ENCODE peak calls at places on chromosome 2, in six cellular contexts. U is fibroblast of mammary gland; A is NCI-H510A treated with DMSO at 0.1 percent for 48 hours; V is mammary epithelial cell; K is CD8-positive, alpha-beta memory T cell; F is activated naive CD4-positive, alpha-beta T cell. Y is an unnamed sample.

GRCh38 chr2:137547842-137548241 is 416.4 kb upstream of the HNMT start:
- DNase-seq in U (no peak), A (no peak), V (no peak), K (no peak), F (no peak), Y (no peak)

GRCh38 chr2:177306550-177306949 is 42.0 kb upstream of the NFE2L2 start:
- DNase-seq in U (peak; percentile 62), A (no peak), V (no peak), K (no peak), F (no peak), Y (no peak)

GRCh38 chr2:134431837-134432437 is 178.1 kb downstream of the MGAT5 start:
- DNase-seq in U (no peak), A (no peak), V (peak; percentile 38), K (no peak), F (no peak), Y (no peak)

GRCh38 chr2:19861771-19862170 is 40.0 kb downstream of the TTC32 start:
- DNase-seq in U (peak; percentile 62), A (no peak), V (peak; percentile 32), K (no peak), F (no peak), Y (no peak)

GRCh38 chr2:1748741-1749488 is 4.6 kb upstream of the PXDN start:
- DNase-seq in U (peak; percentile 46), A (no peak), V (no peak), K (no peak), F (no peak), Y (no peak)

GRCh38 chr2:238775591-238775990 is 72.3 kb upstream of the TWIST2 start:
- DNase-seq in U (no peak), A (no peak), V (no peak), K (no peak), F (no peak), Y (no peak)

GRCh38 chr2:80326214-80326613 is 21.7 kb upstream of the LRRTM1 start:
- DNase-seq in U (peak; percentile 47), A (peak; percentile 24), V (no peak), K (no peak), F (no peak), Y (no peak)

GRCh38 chr2:219251656-219252055 is 1.4 kb upstream of the TUBA4B start:
- DNase-seq in U (no peak), A (no peak), V (no peak), K (no peak), F (no peak), Y (no peak)

GRCh38 chr2:70957838-70958237 is 20.6 kb upstream of the ANKRD53 start:
- DNase-seq in U (no peak), A (no peak), V (no peak), K (no peak), F (no peak), Y (no peak)

GRCh38 chr2:122267947-122268346 is 512.5 kb downstream of the TSN start:
- DNase-seq in U (no peak), A (no peak), V (no peak), K (no peak), F (no peak), Y (no peak)

GRCh38 chr2:152508446-152508845 is 173.5 kb downstream of the FMNL2 start:
- DNase-seq in U (peak; percentile 57), A (no peak), V (peak; percentile 39), K (no peak), F (no peak), Y (no peak)

GRCh38 chr2:70115646-70116442 is 28.6 kb downstream of the PCBP1 start:
- DNase-seq in U (no peak), A (peak; percentile 45), V (no peak), K (no peak), F (no peak), Y (no peak)

GRCh38 chr2:170887496-170888265 is 41.4 kb upstream of the GORASP2 start:
- DNase-seq in U (no peak), A (no peak), V (no peak), K (no peak), F (no peak), Y (no peak)

GRCh38 chr2:25398534-25398933 is 56.8 kb upstream of the DNMT3A start:
- DNase-seq in U (no peak), A (no peak), V (no peak), K (no peak), F (no peak), Y (no peak)

GRCh38 chr2:85986121-85986520 is 97.3 kb upstream of the ST3GAL5 start:
- DNase-seq in U (no peak), A (no peak), V (no peak), K (no peak), F (no peak), Y (no peak)

GRCh38 chr2:133667085-133667484 is 98.8 kb upstream of the NCKAP5 start:
- DNase-seq in U (peak; percentile 50), A (no peak), V (peak; percentile 82), K (no peak), F (no peak), Y (no peak)

GRCh38 chr2:46460991-46461715 is 18.2 kb upstream of the TMEM247 start:
- DNase-seq in U (peak; percentile 67), A (peak; percentile 29), V (peak; percentile 32), K (peak; percentile 68), F (peak; percentile 69), Y (peak; percentile 75)

GRCh38 chr2:237540823-237541222 is 25.6 kb upstream of the PRLH start:
- DNase-seq in U (peak; percentile 81), A (peak; percentile 34), V (peak; percentile 20), K (no peak), F (no peak), Y (no peak)

GRCh38 chr2:104766683-104767082 is 87.2 kb upstream of the POU3F3 start:
- DNase-seq in U (no peak), A (no peak), V (no peak), K (no peak), F (no peak), Y (no peak)

GRCh38 chr2:205352120-205352519 is 330.2 kb upstream of the NRP2 start:
- DNase-seq in U (no peak), A (no peak), V (no peak), K (no peak), F (no peak), Y (no peak)

GRCh38 chr2:171723724-171724683 is 36.7 kb downstream of the DYNC1I2 start:
- DNase-seq in U (peak; percentile 34), A (peak; percentile 82), V (no peak), K (no peak), F (no peak), Y (no peak)

GRCh38 chr2:122183890-122184289 is 428.4 kb downstream of the TSN start:
- DNase-seq in U (no peak), A (no peak), V (no peak), K (no peak), F (no peak), Y (no peak)

GRCh38 chr2:204529795-204530463 is 15.3 kb upstream of the PARD3B start:
- DNase-seq in U (no peak), A (no peak), V (peak; percentile 35), K (no peak), F (no peak), Y (no peak)

GRCh38 chr2:205755923-205756322 is 73.6 kb downstream of the NRP2 start:
- DNase-seq in U (no peak), A (no peak), V (no peak), K (no peak), F (no peak), Y (no peak)

GRCh38 chr2:112884869-112885502 is 26.0 kb upstream of the IL37 start:
- DNase-seq in U (peak; percentile 41), A (peak; percentile 24), V (peak; percentile 44), K (peak; percentile 57), F (peak; percentile 54), Y (peak; percentile 57)

GRCh38 chr2:217825469-217826235 is 177.1 kb downstream of the TNS1 start:
- DNase-seq in U (no peak), A (no peak), V (no peak), K (no peak), F (no peak), Y (no peak)

GRCh38 chr2:10253596-10254372 is 48.9 kb upstream of the HPCAL1 start:
- DNase-seq in U (no peak), A (no peak), V (no peak), K (no peak), F (no peak), Y (no peak)

GRCh38 chr2:239671471-239671870 is 270.7 kb upstream of the HDAC4 start:
- DNase-seq in U (no peak), A (no peak), V (no peak), K (no peak), F (no peak), Y (no peak)

GRCh38 chr2:107936427-107937359 is 49.6 kb upstream of the SLC5A7 start:
- DNase-seq in U (peak; percentile 8), A (peak; percentile 27), V (no peak), K (no peak), F (no peak), Y (no peak)

GRCh38 chr2:99354060-99354459 is 16.9 kb downstream of the EIF5B start:
- DNase-seq in U (peak; percentile 24), A (no peak), V (no peak), K (no peak), F (no peak), Y (no peak)

GRCh38 chr2:27638023-27638637 is 9.3 kb downstream of the GPN1 start:
- DNase-seq in U (peak; percentile 97), A (no peak), V (peak; percentile 97), K (no peak), F (no peak), Y (no peak)

GRCh38 chr2:16674154-16674553 is 8.5 kb upstream of the CYRIA start:
- DNase-seq in U (no peak), A (no peak), V (no peak), K (no peak), F (no peak), Y (no peak)

GRCh38 chr2:44929680-44930273 is 11.7 kb upstream of the SIX3 start:
- DNase-seq in U (no peak), A (no peak), V (no peak), K (no peak), F (no peak), Y (no peak)

GRCh38 chr2:114807666-114808065 is 365.2 kb downstream of the DPP10 start:
- DNase-seq in U (no peak), A (peak; percentile 95), V (no peak), K (no peak), F (no peak), Y (no peak)

Y was measured in T-helper 9 cell.